ENCODE peak calls at places on chromosomes 16 and 17, in seven cellular contexts. Z is HFFc6, R is neural progenitor cell, N is astrocyte of the cerebellum, V is WERI-Rb-1, B is gastrocnemius medialis, P is WTC11. Q is an unnamed sample.
A peak's percentile ranks its signal among the peaks of the same experiment; 100 is the strongest.

GRCh38 chr16:16025214-16025968 is 76.0 kb downstream of the ABCC1 start:
- DNase-seq in Z (peak; percentile 90), R (peak; percentile 24), N (peak; percentile 95), V (no peak), B (no peak), P (no peak), Q (no peak)

GRCh38 chr17:51805765-51806164 is 352.7 kb downstream of the CA10 start:
- DNase-seq in Z (no peak), R (no peak), N (no peak), V (no peak), B (no peak), P (no peak), Q (no peak)

GRCh38 chr17:40179923-40180659 is 2.8 kb downstream of the RAPGEFL1 start:
- DNase-seq in Z (peak; percentile 44), R (no peak), N (peak; percentile 27), V (no peak), B (no peak), P (no peak), Q (no peak)

GRCh38 chr16:70662991-70663523 is 16.7 kb downstream of the IL34 start:
- DNase-seq in Z (no peak), R (no peak), N (no peak), V (no peak), B (no peak), P (no peak), Q (no peak)

GRCh38 chr17:63834431-63835166 is 7.1 kb upstream of the FTSJ3 start:
- DNase-seq in Z (peak; percentile 68), R (peak; percentile 82), N (no peak), V (peak; percentile 84), B (no peak), P (peak; percentile 70), Q (peak; percentile 59)

GRCh38 chr17:9229826-9230201 is 208.5 kb downstream of the NTN1 start:
- DNase-seq in Z (no peak), R (no peak), N (no peak), V (no peak), B (no peak), P (no peak), Q (no peak)

GRCh38 chr16:17211797-17212196 is 259.0 kb downstream of the XYLT1 start:
- DNase-seq in Z (peak; percentile 11), R (peak; percentile 81), N (no peak), V (peak; percentile 47), B (no peak), P (peak; percentile 65), Q (peak; percentile 32)

GRCh38 chr16:49473773-49474172 is 100.2 kb downstream of the C16orf78 start:
- DNase-seq in Z (no peak), R (no peak), N (no peak), V (no peak), B (no peak), P (peak; percentile 6), Q (peak; percentile 7)

GRCh38 chr16:87054154-87054553 is 263.0 kb downstream of the C16orf95 start:
- DNase-seq in Z (no peak), R (no peak), N (no peak), V (no peak), B (no peak), P (no peak), Q (no peak)

GRCh38 chr16:49268667-49269066 is 13.0 kb downstream of the CBLN1 start:
- DNase-seq in Z (no peak), R (no peak), N (no peak), V (no peak), B (no peak), P (no peak), Q (no peak)

GRCh38 chr17:32020943-32021617 is 13.9 kb downstream of the LRRC37B start:
- DNase-seq in Z (peak; percentile 15), R (no peak), N (no peak), V (no peak), B (no peak), P (no peak), Q (no peak)

GRCh38 chr17:41230094-41230493 is 2.2 kb upstream of the KRTAP9-3 start:
- DNase-seq in Z (no peak), R (no peak), N (no peak), V (no peak), B (no peak), P (no peak), Q (no peak)

GRCh38 chr16:81752225-81752875 is 26.7 kb upstream of the PLCG2 start:
- DNase-seq in Z (no peak), R (no peak), N (no peak), V (no peak), B (peak; percentile 15), P (no peak), Q (no peak)

GRCh38 chr16:8854298-8854948 is 14.4 kb downstream of the CARHSP1 start:
- DNase-seq in Z (no peak), R (no peak), N (no peak), V (no peak), B (no peak), P (no peak), Q (no peak)

GRCh38 chr17:46982577-46982976 is 3.5 kb upstream of the RPRML start:
- DNase-seq in Z (no peak), R (no peak), N (no peak), V (no peak), B (no peak), P (no peak), Q (no peak)

GRCh38 chr17:40071720-40072480 is 9.1 kb downstream of the THRA start:
- DNase-seq in Z (no peak), R (no peak), N (no peak), V (no peak), B (peak; percentile 94), P (no peak), Q (no peak)

GRCh38 chr16:27239906-27240655 is 28.5 kb downstream of the NSMCE1 start:
- DNase-seq in Z (no peak), R (no peak), N (no peak), V (no peak), B (no peak), P (no peak), Q (no peak)

GRCh38 chr16:46843898-46844642 is 13.1 kb upstream of the C16orf87 start:
- DNase-seq in Z (no peak), R (no peak), N (no peak), V (no peak), B (no peak), P (no peak), Q (no peak)

DNA sequence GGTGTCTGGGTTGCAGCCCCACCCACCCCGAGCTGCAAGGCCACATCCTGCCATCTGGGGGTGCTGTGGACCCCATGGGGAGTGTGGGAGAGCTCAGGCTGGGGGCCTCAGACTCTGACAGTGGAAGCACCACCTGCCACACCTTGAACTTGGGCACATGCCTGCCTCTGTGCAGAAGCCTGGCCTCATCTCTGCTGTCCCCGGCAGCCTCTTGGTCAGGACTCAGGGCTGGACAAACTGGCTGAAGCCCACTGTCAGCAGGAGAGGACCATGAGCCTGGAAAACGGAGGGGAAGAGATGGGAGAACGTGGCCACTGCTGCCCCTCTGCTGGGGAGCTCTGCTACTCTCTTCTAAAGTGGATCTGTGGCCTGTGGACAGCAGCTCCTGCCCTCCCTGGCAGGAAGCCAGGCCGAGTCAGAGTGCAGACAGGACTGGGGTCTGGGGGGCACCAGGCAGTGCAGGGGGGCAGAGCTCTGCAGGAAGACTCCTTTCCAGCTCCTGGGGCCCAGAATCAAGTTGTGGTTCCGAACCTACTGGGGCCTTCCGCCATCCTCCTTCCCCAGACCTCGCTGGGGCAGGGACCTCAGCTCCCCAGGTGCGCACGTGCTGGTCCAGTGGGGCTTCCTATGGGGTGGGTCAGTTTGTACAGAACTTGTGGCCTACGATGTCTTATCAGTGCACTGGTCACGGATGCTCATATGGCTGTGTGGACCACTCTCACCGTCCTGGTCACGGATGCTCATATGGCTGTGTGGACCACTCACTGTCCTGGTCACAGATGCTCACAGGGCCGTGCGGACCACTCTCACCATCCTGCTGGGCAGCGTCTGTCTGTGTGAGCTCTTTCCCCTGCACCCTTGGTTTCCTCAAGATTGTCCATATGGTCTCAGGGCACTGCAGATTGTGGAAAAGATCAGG is 207.7 kb downstream of the LAT start:
- DNase-seq in Z (no peak), R (no peak), N (no peak), V (peak; percentile 33), B (no peak), P (no peak), Q (no peak)
- TF ChIP-seq CTCF in Z (peak; percentile 59), R (no peak), N (no peak), V (peak; percentile 56), B (no peak), P (no peak), Q (no peak)

DNA sequence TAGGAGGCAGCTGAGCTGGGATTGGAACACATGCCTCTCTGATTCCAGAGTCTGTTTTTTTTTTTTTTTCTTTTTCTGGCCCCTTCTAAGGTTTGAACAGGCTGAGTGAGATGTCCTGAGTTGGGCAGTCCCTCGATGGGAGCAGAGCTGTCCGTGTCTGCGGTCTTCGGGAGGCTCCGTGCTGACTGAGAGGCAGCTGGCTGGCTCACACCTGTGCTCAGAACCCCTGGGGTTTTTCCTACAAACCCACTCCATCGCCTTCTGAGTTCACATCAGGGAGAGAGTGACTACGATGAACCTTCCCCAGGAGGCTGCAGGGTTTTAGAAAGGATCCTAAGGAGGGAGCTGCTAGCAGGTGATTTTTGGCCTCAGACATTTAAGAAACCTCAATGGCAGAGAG is 92.5 kb downstream of the IRF8 start:
- DNase-seq in Z (no peak), R (peak; percentile 22), N (no peak), V (no peak), B (no peak), P (no peak), Q (no peak)
- TF ChIP-seq CTCF in Z (no peak), R (no peak), N (no peak), V (no peak), B (no peak), P (no peak), Q (no peak)

GRCh38 chr17:82098169-82098938 is at the start of gene FASN:
- DNase-seq in Z (peak; percentile 92), R (peak; percentile 99), N (peak; percentile 88), V (peak; percentile 98), B (peak; percentile 86), P (peak; percentile 95), Q (peak; percentile 97)
- TF ChIP-seq CTCF in Z (peak; percentile 69), R (peak; percentile 55), N (peak; percentile 24), V (peak; percentile 75), B (no peak), P (no peak), Q (peak; percentile 27)

GRCh38 chr16:76955629-76956028 is 235.4 kb upstream of the MON1B start:
- DNase-seq in Z (no peak), R (no peak), N (no peak), V (no peak), B (no peak), P (no peak), Q (no peak)

GRCh38 chr16:76956801-76957200 is 234.2 kb upstream of the MON1B start:
- DNase-seq in Z (no peak), R (no peak), N (no peak), V (no peak), B (no peak), P (no peak), Q (no peak)

GRCh38 chr16:76963614-76964315 is 227.2 kb upstream of the MON1B start:
- DNase-seq in Z (no peak), R (no peak), N (no peak), V (no peak), B (no peak), P (no peak), Q (no peak)

GRCh38 chr16:76956394-76956793 is 234.6 kb upstream of the MON1B start:
- DNase-seq in Z (no peak), R (no peak), N (no peak), V (no peak), B (no peak), P (no peak), Q (no peak)

GRCh38 chr16:76959166-76959565 is 231.8 kb upstream of the MON1B start:
- DNase-seq in Z (no peak), R (no peak), N (no peak), V (no peak), B (no peak), P (no peak), Q (no peak)
- TF ChIP-seq CTCF in Z (no peak), R (no peak), N (no peak), V (no peak), B (no peak), P (no peak), Q (no peak)

Q was measured in glutamatergic neuron.